ENCODE peak calls at places on chromosome 5, in six cellular contexts. One of them, this sample, is unnamed.

GRCh38 chr5:160699301-160699700 is 152.7 kb downstream of the ATP10B start:
- DNase-seq in CD8-positive, alpha-beta T cell: no peak
- DNase-seq in transverse colon: peak; percentile 69
- DNase-seq in left ventricle myocardium inferior: no peak
- DNase-seq in tibial artery: no peak
- DNase-seq in adrenal gland: no peak
- DNase-seq in this sample: no peak

GRCh38 chr5:180343846-180344327 is 9.2 kb downstream of the GFPT2 start:
- DNase-seq in CD8-positive, alpha-beta T cell: no peak
- DNase-seq in left ventricle myocardium inferior: no peak
- DNase-seq in transverse colon: no peak
- DNase-seq in adrenal gland: no peak
- DNase-seq in tibial artery: no peak
- DNase-seq in this sample: no peak

GRCh38 chr5:88656196-88656935 is 226.6 kb downstream of the MEF2C start:
- DNase-seq in transverse colon: no peak
- DNase-seq in left ventricle myocardium inferior: no peak
- DNase-seq in CD8-positive, alpha-beta T cell: no peak
- DNase-seq in adrenal gland: no peak
- DNase-seq in tibial artery: no peak
- DNase-seq in this sample: no peak

GRCh38 chr5:132363431-132364112 is 5.9 kb upstream of the SLC22A5 start:
- DNase-seq in adrenal gland: peak; percentile 89
- DNase-seq in tibial artery: peak; percentile 77
- DNase-seq in left ventricle myocardium inferior: no peak
- DNase-seq in CD8-positive, alpha-beta T cell: no peak
- DNase-seq in transverse colon: no peak
- DNase-seq in this sample: no peak

GRCh38 chr5:172659570-172659908 is 18.5 kb downstream of the NEURL1B start:
- DNase-seq in CD8-positive, alpha-beta T cell: no peak
- DNase-seq in adrenal gland: no peak
- DNase-seq in left ventricle myocardium inferior: no peak
- DNase-seq in tibial artery: no peak
- DNase-seq in transverse colon: no peak
- DNase-seq in this sample: no peak

GRCh38 chr5:60101561-60101960 is 208.0 kb upstream of the PDE4D start:
- DNase-seq in adrenal gland: no peak
- DNase-seq in tibial artery: no peak
- DNase-seq in left ventricle myocardium inferior: no peak
- DNase-seq in CD8-positive, alpha-beta T cell: no peak
- DNase-seq in transverse colon: no peak
- DNase-seq in this sample: no peak

GRCh38 chr5:77545285-77545684 is 53.2 kb upstream of the WDR41 start:
- DNase-seq in transverse colon: no peak
- DNase-seq in left ventricle myocardium inferior: no peak
- DNase-seq in adrenal gland: no peak
- DNase-seq in CD8-positive, alpha-beta T cell: no peak
- DNase-seq in tibial artery: no peak
- DNase-seq in this sample: no peak

GRCh38 chr5:179294891-179295777 is 50.1 kb downstream of the ADAMTS2 start:
- DNase-seq in tibial artery: peak; percentile 83
- DNase-seq in transverse colon: no peak
- DNase-seq in adrenal gland: no peak
- DNase-seq in left ventricle myocardium inferior: peak; percentile 22
- DNase-seq in CD8-positive, alpha-beta T cell: no peak
- DNase-seq in this sample: no peak

GRCh38 chr5:218457-219289 is 553 bp downstream of the SDHA start:
- DNase-seq in CD8-positive, alpha-beta T cell: peak; percentile 15
- DNase-seq in left ventricle myocardium inferior: no peak
- DNase-seq in tibial artery: no peak
- DNase-seq in adrenal gland: peak; percentile 54
- DNase-seq in transverse colon: peak; percentile 50
- DNase-seq in this sample: peak; percentile 13

GRCh38 chr5:115831163-115831768 is 10.1 kb downstream of the ATG12 start:
- DNase-seq in left ventricle myocardium inferior: no peak
- DNase-seq in adrenal gland: no peak
- DNase-seq in tibial artery: no peak
- DNase-seq in CD8-positive, alpha-beta T cell: no peak
- DNase-seq in transverse colon: peak; percentile 15
- DNase-seq in this sample: no peak

GRCh38 chr5:169812786-169813185 is 167.5 kb downstream of the INSYN2B start:
- DNase-seq in CD8-positive, alpha-beta T cell: no peak
- DNase-seq in transverse colon: no peak
- DNase-seq in adrenal gland: no peak
- DNase-seq in tibial artery: no peak
- DNase-seq in left ventricle myocardium inferior: no peak
- DNase-seq in this sample: no peak
- H3K36me3 ChIP-seq in CD8-positive, alpha-beta T cell: peaks cover 19% of the 10 kb centered on the region
- H3K36me3 ChIP-seq in transverse colon: no peaks in the 10 kb centered on the region
- H3K36me3 ChIP-seq in adrenal gland: no peaks in the 10 kb centered on the region
- H3K36me3 ChIP-seq in tibial artery: no peaks in the 10 kb centered on the region
- H3K36me3 ChIP-seq in left ventricle myocardium inferior: no peaks in the 10 kb centered on the region
- H3K36me3 ChIP-seq in this sample: peaks cover 4% of the 10 kb centered on the region

DNA sequence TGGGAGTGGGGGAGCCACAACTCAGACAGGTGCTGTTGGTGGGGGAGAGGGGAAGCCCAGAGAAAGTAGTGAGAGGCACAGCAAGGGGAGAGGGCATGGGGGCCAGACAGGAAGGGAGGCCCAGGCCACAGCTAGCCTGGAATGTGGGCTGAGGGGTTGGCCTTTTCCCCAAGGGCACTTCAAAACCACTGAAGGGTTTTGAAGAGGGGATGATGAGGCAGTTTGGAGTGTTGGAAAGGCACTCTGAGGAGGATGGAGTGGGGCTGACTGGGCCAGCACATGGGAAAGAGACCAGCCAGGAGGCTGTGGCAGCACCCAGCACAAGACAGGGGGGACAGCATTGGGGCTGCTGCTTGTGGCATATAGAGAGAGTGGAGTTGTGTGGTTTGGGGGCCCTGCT is 3.8 kb downstream of the PSD2 start:
- DNase-seq in tibial artery: no peak
- DNase-seq in left ventricle myocardium inferior: no peak
- DNase-seq in CD8-positive, alpha-beta T cell: no peak
- DNase-seq in adrenal gland: no peak
- DNase-seq in transverse colon: no peak
- DNase-seq in this sample: no peak
- H3K27ac ChIP-seq in tibial artery: no peak overlapping the region
- H3K27ac ChIP-seq in left ventricle myocardium inferior: no peak overlapping the region
- H3K27ac ChIP-seq in CD8-positive, alpha-beta T cell: no peak overlapping the region
- H3K27ac ChIP-seq in adrenal gland: no peak overlapping the region
- H3K27ac ChIP-seq in transverse colon: no peak overlapping the region
- H3K27ac ChIP-seq in this sample: no peak overlapping the region

GRCh38 chr5:134794819-134795218 is 36.2 kb downstream of the DDX46 start:
- DNase-seq in CD8-positive, alpha-beta T cell: no peak
- DNase-seq in left ventricle myocardium inferior: no peak
- DNase-seq in transverse colon: no peak
- DNase-seq in adrenal gland: no peak
- DNase-seq in tibial artery: no peak
- DNase-seq in this sample: no peak
- H3K36me3 ChIP-seq in CD8-positive, alpha-beta T cell: peaks cover 40% of the 10 kb centered on the region
- H3K36me3 ChIP-seq in left ventricle myocardium inferior: peaks cover 97% of the 10 kb centered on the region
- H3K36me3 ChIP-seq in transverse colon: no peaks in the 10 kb centered on the region
- H3K36me3 ChIP-seq in adrenal gland: peaks cover 93% of the 10 kb centered on the region
- H3K36me3 ChIP-seq in tibial artery: peaks cover 73% of the 10 kb centered on the region
- H3K36me3 ChIP-seq in this sample: peaks cover 35% of the 10 kb centered on the region

GRCh38 chr5:176823076-176823481 is 12.7 kb downstream of the UNC5A start:
- DNase-seq in transverse colon: no peak
- DNase-seq in adrenal gland: no peak
- DNase-seq in CD8-positive, alpha-beta T cell: no peak
- DNase-seq in left ventricle myocardium inferior: no peak
- DNase-seq in tibial artery: no peak
- DNase-seq in this sample: no peak
- H3K27ac ChIP-seq in transverse colon: no peak overlapping the region
- H3K27ac ChIP-seq in adrenal gland: no peak overlapping the region
- H3K27ac ChIP-seq in CD8-positive, alpha-beta T cell: no peak overlapping the region
- H3K27ac ChIP-seq in left ventricle myocardium inferior: no peak overlapping the region
- H3K27ac ChIP-seq in tibial artery: no peak overlapping the region
- H3K27ac ChIP-seq in this sample: no peak overlapping the region

DNA sequence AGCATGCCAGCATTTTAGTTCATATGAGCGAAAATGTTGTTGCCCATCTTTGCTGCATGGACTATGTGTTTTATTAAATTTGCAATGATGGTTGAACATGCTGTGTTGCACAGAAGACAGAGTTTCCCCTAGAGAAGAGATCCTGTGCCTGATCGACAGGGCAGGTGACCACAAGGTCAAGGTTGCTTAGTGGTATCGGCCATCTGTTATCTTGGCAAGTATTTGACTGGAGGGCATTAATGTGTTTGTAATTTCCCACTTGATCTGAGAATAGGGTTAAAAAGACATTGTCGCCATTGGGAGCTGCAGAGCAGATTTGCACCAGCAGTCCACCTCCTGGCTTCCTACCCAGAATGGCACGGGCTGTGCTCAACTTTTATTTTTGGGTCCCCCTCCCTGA is 1523.6 kb upstream of the WWC1 start:
- DNase-seq in left ventricle myocardium inferior: no peak
- DNase-seq in adrenal gland: no peak
- DNase-seq in transverse colon: no peak
- DNase-seq in tibial artery: no peak
- DNase-seq in CD8-positive, alpha-beta T cell: no peak
- DNase-seq in this sample: no peak
- H3K36me3 ChIP-seq in left ventricle myocardium inferior: no peaks in the 10 kb centered on the region
- H3K36me3 ChIP-seq in adrenal gland: no peaks in the 10 kb centered on the region
- H3K36me3 ChIP-seq in transverse colon: no peaks in the 10 kb centered on the region
- H3K36me3 ChIP-seq in tibial artery: no peaks in the 10 kb centered on the region
- H3K36me3 ChIP-seq in CD8-positive, alpha-beta T cell: no peaks in the 10 kb centered on the region
- H3K36me3 ChIP-seq in this sample: no peaks in the 10 kb centered on the region

GRCh38 chr5:112228672-112229071 is 190.4 kb downstream of the EPB41L4A start:
- DNase-seq in CD8-positive, alpha-beta T cell: no peak
- DNase-seq in left ventricle myocardium inferior: peak; percentile 82
- DNase-seq in tibial artery: peak; percentile 86
- DNase-seq in adrenal gland: peak; percentile 88
- DNase-seq in transverse colon: peak; percentile 88
- DNase-seq in this sample: no peak

GRCh38 chr5:112232651-112233050 is 186.4 kb downstream of the EPB41L4A start:
- DNase-seq in CD8-positive, alpha-beta T cell: no peak
- DNase-seq in left ventricle myocardium inferior: no peak
- DNase-seq in adrenal gland: no peak
- DNase-seq in transverse colon: peak; percentile 47
- DNase-seq in tibial artery: no peak
- DNase-seq in this sample: no peak

GRCh38 chr5:112226215-112226614 is 192.9 kb downstream of the EPB41L4A start:
- DNase-seq in adrenal gland: no peak
- DNase-seq in transverse colon: no peak
- DNase-seq in tibial artery: no peak
- DNase-seq in left ventricle myocardium inferior: no peak
- DNase-seq in CD8-positive, alpha-beta T cell: no peak
- DNase-seq in this sample: no peak

GRCh38 chr5:112234000-112234399 is 185.1 kb downstream of the EPB41L4A start:
- DNase-seq in adrenal gland: no peak
- DNase-seq in transverse colon: no peak
- DNase-seq in tibial artery: no peak
- DNase-seq in CD8-positive, alpha-beta T cell: no peak
- DNase-seq in left ventricle myocardium inferior: no peak
- DNase-seq in this sample: no peak

DNA sequence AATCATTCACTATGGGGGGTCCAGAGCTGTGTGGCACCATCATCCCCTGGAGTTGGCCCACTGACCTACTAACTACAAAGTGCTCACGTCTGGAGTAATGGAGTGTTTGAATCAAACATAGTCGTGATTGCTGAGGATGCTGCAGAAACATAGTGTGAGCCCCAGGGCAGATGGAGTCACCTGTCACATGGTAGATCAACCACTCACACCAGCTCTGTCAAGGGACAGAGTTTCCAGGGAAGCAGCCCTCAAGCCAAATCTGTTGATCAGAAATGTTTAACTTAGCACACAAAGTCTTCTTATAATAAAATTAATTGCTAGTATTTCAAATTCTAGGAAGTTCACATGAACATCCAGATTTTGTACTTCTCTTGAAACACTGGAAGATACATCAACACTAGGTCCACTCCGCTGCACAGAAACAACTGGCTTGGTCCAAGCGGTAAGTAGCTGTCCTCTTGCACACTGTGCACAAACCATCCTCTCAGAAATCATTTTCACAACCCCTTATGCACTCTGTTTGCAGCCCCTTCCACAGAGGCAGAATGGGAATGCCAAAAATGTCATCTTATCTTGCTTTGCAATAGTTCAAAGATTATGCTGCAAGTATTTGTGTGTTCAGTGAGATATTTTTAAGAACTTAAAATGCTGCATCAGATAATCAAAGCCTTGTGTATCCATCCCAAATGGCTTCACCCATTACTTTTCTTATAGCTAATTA is 191.0 kb downstream of the EPB41L4A start:
- DNase-seq in left ventricle myocardium inferior: no peak
- DNase-seq in tibial artery: no peak
- DNase-seq in transverse colon: no peak
- DNase-seq in CD8-positive, alpha-beta T cell: no peak
- DNase-seq in adrenal gland: no peak
- DNase-seq in this sample: no peak
- H3K27ac ChIP-seq in left ventricle myocardium inferior: peak overlapping the region; percentile 61
- H3K27ac ChIP-seq in tibial artery: no peak overlapping the region
- H3K27ac ChIP-seq in transverse colon: peak overlapping the region; percentile 48
- H3K27ac ChIP-seq in CD8-positive, alpha-beta T cell: no peak overlapping the region
- H3K27ac ChIP-seq in adrenal gland: no peak overlapping the region
- H3K27ac ChIP-seq in this sample: no peak overlapping the region

GRCh38 chr5:96734871-96735325 is 72.7 kb downstream of the CAST start:
- DNase-seq in CD8-positive, alpha-beta T cell: no peak
- DNase-seq in left ventricle myocardium inferior: no peak
- DNase-seq in transverse colon: no peak
- DNase-seq in adrenal gland: no peak
- DNase-seq in tibial artery: no peak
- DNase-seq in this sample: no peak
- H3K36me3 ChIP-seq in CD8-positive, alpha-beta T cell: peaks cover 19% of the 10 kb centered on the region
- H3K36me3 ChIP-seq in left ventricle myocardium inferior: peaks cover 55% of the 10 kb centered on the region
- H3K36me3 ChIP-seq in transverse colon: peaks cover 1% of the 10 kb centered on the region
- H3K36me3 ChIP-seq in adrenal gland: peaks cover 31% of the 10 kb centered on the region
- H3K36me3 ChIP-seq in tibial artery: peaks cover 38% of the 10 kb centered on the region
- H3K36me3 ChIP-seq in this sample: peaks cover 16% of the 10 kb centered on the region

DNA sequence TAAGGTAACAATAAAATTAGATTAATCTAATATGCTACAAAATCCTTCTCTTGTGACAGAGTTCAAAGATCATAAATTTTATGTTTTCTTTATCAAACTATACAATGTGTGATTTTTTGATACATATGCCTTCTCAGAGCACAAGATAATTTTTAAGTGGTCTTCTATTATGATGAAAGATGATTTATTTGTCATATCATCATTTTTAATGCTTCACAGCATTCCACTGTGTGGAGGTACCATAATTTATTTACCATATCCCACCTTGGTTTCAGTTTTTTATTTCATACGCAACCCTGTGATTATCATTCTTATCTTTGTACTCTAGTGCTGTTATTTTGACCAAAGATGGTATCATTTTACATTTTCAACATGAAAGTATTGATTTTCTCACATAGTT is 41.7 kb downstream of the POLK start:
- DNase-seq in adrenal gland: no peak
- DNase-seq in transverse colon: no peak
- DNase-seq in left ventricle myocardium inferior: no peak
- DNase-seq in tibial artery: no peak
- DNase-seq in CD8-positive, alpha-beta T cell: no peak
- DNase-seq in this sample: no peak
- H3K27ac ChIP-seq in adrenal gland: no peak overlapping the region
- H3K27ac ChIP-seq in transverse colon: no peak overlapping the region
- H3K27ac ChIP-seq in left ventricle myocardium inferior: no peak overlapping the region
- H3K27ac ChIP-seq in tibial artery: no peak overlapping the region
- H3K27ac ChIP-seq in CD8-positive, alpha-beta T cell: no peak overlapping the region
- H3K27ac ChIP-seq in this sample: no peak overlapping the region

DNA sequence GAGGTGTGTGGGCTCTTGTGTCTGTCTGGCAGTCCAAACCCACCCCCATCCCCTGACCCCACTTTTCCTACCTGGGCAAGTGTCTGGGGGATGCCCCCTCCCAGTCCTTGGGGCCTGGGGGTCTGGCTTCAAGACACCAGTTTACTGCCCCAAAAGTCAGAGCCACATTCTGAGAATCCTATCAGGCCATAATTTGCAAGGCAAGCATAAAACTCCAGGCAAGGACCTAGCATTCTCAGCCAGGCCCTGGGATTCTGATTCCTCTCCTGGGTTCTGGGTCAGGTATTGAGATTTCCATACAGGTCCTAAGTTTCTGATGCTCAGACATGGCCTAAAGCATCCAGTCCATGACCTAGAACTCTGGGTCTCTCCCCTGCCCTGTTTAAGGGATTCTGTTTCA is 33.3 kb downstream of the CXXC5 start:
- DNase-seq in tibial artery: no peak
- DNase-seq in CD8-positive, alpha-beta T cell: no peak
- DNase-seq in adrenal gland: no peak
- DNase-seq in left ventricle myocardium inferior: no peak
- DNase-seq in transverse colon: no peak
- DNase-seq in this sample: no peak
- H3K36me3 ChIP-seq in tibial artery: peaks cover 41% of the 10 kb centered on the region
- H3K36me3 ChIP-seq in CD8-positive, alpha-beta T cell: no peaks in the 10 kb centered on the region
- H3K36me3 ChIP-seq in adrenal gland: peaks cover 27% of the 10 kb centered on the region
- H3K36me3 ChIP-seq in left ventricle myocardium inferior: peaks cover 40% of the 10 kb centered on the region
- H3K36me3 ChIP-seq in transverse colon: no peaks in the 10 kb centered on the region
- H3K36me3 ChIP-seq in this sample: no peaks in the 10 kb centered on the region